ENCODE peak calls at places on chromosomes 3 and 15, in five cellular contexts. B is right atrium auricular region, Q is testis, I is tibial artery, C is pancreas. N is an unnamed sample. For H3K9me3, the result is how much of the 10 kb centered on the place peaks cover.

GRCh38 chr3:112774293-112774926 is 72.3 kb downstream of the CD200R1L start:
- DNase-seq in B (no peak), Q (no peak), I (no peak), C (no peak), N (no peak)

GRCh38 chr15:82843561-82843960 is 34.1 kb downstream of the WHAMM start:
- DNase-seq in B (no peak), Q (no peak), I (no peak), C (no peak), N (no peak)

GRCh38 chr3:128348075-128348474 is 118.6 kb downstream of the DNAJB8 start:
- DNase-seq in B (no peak), Q (no peak), I (no peak), C (no peak), N (no peak)

GRCh38 chr3:100076544-100077529 is 37.5 kb downstream of the FILIP1L start:
- DNase-seq in B (no peak), Q (no peak), I (no peak), C (no peak), N (peak)

GRCh38 chr3:28376424-28376823 is 27.8 kb upstream of the AZI2 start:
- DNase-seq in B (no peak), Q (no peak), I (no peak), C (no peak), N (no peak)

GRCh38 chr3:12993022-12993622 is 80.1 kb downstream of the IQSEC1 start:
- DNase-seq in B (no peak), Q (no peak), I (no peak), C (peak), N (no peak)

GRCh38 chr15:73683624-73684536 is at the start of gene CD276:
- DNase-seq in B (peak), Q (peak), I (peak), C (peak), N (peak)

GRCh38 chr15:92914103-92914499 is 14.0 kb downstream of the CHD2 start:
- DNase-seq in B (no peak), Q (no peak), I (no peak), C (no peak), N (no peak)

GRCh38 chr3:150063237-150063636 is 92.5 kb upstream of the PFN2 start:
- DNase-seq in B (no peak), Q (no peak), I (no peak), C (no peak), N (no peak)
- TF ChIP-seq CTCF in B (no peak), Q (no peak), I (no peak), C (no peak), N (no peak)

GRCh38 chr3:80734483-80734882 is 966.7 kb upstream of the ROBO1 start:
- DNase-seq in B (no peak), Q (no peak), I (no peak), C (no peak), N (no peak)
- H3K27ac ChIP-seq in B (no peak), Q (no peak), I (no peak), C (no peak), N (no peak)

GRCh38 chr3:20574746-20575145 is 388.7 kb upstream of the SGO1 start:
- DNase-seq in B (no peak), Q (no peak), I (no peak), C (no peak), N (no peak)

GRCh38 chr3:20573175-20573574 is 387.2 kb upstream of the SGO1 start:
- DNase-seq in B (no peak), Q (no peak), I (no peak), C (no peak), N (no peak)

GRCh38 chr3:20572473-20572872 is 386.5 kb upstream of the SGO1 start:
- DNase-seq in B (no peak), Q (no peak), I (no peak), C (no peak), N (no peak)

GRCh38 chr3:20575153-20575552 is 389.1 kb upstream of the SGO1 start:
- DNase-seq in B (no peak), Q (no peak), I (no peak), C (no peak), N (no peak)

GRCh38 chr3:20576228-20576627 is 390.2 kb upstream of the SGO1 start:
- DNase-seq in B (no peak), Q (no peak), I (no peak), C (no peak), N (no peak)
- H3K9me3 ChIP-seq in B (under half), Q (under half), I (under half), C (under half), N (under half)

DNA sequence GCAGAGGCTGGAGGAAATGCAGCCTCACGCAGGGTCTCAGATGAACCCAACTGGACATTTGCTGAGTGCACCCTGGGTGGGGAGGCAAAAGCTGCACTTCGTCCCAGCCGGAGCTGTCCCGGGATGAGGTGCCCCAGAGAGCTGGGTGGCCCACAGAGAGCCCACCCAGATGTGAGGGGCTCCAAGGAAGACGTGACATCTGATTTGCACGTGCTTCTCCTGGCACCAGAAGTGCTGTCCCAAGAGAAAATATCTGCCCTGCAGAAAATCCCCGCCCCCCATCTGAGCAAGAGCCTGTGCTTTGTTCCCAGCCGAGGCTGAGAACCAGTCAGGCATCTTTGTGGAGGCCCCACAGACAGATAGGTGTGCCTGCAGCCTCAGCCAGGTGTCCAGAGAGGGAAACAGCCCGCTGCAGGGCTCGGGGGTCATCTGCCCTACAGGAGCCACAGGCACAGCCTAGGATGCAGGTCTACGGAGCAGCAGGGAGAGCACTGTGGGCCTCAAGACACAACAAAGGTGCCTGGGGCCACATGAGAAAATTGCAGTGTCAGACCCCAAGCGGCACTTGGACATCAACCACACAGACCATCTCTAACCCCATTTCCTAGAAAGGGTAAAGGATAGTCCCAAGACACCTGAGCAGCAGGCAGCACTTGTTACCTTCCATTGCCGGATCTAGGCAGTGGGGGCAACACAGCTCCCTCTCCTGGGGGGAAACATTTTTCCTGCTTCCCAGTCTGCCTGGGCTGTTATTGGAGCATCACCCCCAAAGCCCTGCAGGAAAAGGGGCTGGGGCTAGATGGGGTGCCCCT is 5.8 kb downstream of the TMIE start:
- DNase-seq in B (no peak), Q (no peak), I (no peak), C (no peak), N (no peak)
- TF ChIP-seq CTCF in B (no peak), Q (no peak), I (no peak), C (no peak), N (peak)

DNA sequence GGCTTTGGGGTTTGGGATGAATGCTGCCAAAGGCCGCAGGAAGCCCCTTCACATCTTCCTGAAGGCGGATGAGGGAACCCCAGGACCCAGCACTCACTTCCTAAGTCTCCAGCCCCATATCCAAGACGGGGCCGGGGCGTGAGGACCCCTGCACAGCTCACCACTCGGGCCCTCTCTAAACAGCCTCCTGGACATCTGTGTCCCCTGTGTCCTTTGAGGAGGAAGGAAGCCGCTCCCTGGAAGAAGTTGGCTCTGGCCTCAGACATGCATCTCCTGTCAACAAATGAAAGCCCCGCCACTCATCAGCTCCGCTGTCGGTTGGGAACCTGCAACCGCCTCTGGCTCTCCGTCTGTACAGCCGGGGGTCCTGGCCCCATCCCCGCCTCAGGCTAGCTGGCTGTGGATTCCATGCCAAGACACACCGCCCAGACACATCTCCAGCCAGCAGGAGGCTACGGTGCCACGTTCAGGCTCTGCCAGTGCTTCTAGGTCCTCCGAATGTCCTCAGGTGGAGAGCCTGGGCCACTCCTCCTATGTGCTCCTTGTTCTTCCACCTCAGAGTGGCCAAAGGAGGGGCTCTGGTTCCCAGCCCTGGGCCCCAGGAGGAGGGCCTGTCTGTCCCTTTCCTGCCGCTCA is 140.0 kb upstream of the MEF2A start:
- DNase-seq in B (no peak), Q (no peak), I (peak), C (no peak), N (peak)
- H3K27ac ChIP-seq in B (peak), Q (no peak), I (peak), C (no peak), N (no peak)

DNA sequence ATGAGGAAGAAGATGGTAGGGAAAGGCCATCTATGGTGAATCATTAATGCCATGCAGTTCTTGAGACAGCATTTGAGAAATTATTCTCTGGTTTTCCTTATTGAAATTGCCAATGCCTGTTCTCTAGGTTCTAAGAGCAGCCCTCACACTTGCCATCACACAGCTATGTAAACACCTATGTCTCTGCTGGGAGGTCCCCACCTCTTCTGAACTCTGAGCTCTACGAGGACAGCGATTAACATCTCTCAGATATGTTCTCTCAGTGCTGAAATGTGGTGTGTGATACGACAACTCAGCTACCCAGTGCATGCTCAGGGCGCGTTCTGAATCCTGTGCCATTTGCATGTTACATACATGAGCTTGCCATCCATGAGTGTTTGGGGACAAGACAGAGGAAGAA is 131.3 kb upstream of the CTDSPL start:
- DNase-seq in B (no peak), Q (no peak), I (no peak), C (no peak), N (no peak)
- H3K9me3 ChIP-seq in B (under half), Q (under half), I (under half), C (under half), N (under half)

DNA sequence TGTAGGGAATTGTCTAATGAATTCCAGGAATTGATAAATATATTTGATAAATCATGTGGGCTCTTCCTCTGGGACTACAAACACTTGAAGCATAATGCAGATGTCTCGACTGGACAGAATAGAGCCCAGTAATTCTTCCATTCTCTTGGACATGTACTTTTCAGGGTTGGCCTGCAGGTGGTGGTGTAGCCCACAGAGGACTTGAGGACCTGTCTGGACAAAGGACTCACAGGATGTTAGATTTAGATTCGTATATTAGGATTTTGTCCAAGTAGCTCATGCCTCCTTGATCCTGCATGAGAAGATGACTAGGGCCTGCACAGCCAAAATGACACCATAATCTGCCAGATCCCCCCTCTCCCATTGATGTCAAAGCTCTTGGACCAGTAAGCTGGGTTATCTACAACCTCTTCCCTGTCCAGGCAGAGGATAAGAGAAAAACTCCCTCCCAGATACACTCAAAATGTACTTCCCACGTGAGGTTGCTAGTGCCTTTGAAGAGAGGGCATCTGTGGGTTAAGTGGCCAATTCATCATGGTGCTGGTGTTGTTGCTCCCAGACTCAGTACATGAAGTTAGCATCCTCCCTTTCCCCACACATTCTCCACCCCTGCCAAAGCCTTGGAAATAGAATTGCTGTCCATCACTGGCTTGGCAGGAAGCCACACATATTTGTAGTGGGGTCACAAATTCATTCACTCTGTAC is 88.6 kb upstream of the ZNF280D start:
- DNase-seq in B (peak), Q (peak), I (no peak), C (peak), N (peak)
- TF ChIP-seq CTCF in B (peak), Q (peak), I (peak), C (peak), N (peak)

GRCh38 chr15:74917676-74918075 is 11.0 kb upstream of the FAM219B start:
- DNase-seq in B (no peak), Q (no peak), I (no peak), C (no peak), N (no peak)

GRCh38 chr15:74908635-74909034 is 2.0 kb upstream of the FAM219B start:
- DNase-seq in B (no peak), Q (no peak), I (no peak), C (no peak), N (no peak)

GRCh38 chr15:74907277-74907870 is 723 bp upstream of the FAM219B start:
- DNase-seq in B (peak), Q (peak), I (no peak), C (no peak), N (no peak)

GRCh38 chr15:74913041-74913440 is 6.4 kb upstream of the FAM219B start:
- DNase-seq in B (no peak), Q (no peak), I (no peak), C (no peak), N (no peak)
- H3K27ac ChIP-seq in B (no peak), Q (no peak), I (no peak), C (no peak), N (no peak)

GRCh38 chr3:732326-732928 is 360.4 kb upstream of the CNTN6 start:
- DNase-seq in B (no peak), Q (no peak), I (no peak), C (no peak), N (no peak)

GRCh38 chr3:733313-733712 is 359.5 kb upstream of the CNTN6 start:
- DNase-seq in B (no peak), Q (no peak), I (no peak), C (no peak), N (no peak)
- H3K9me3 ChIP-seq in B (under half), Q (under half), I (under half), C (under half), N (under half)

DNA sequence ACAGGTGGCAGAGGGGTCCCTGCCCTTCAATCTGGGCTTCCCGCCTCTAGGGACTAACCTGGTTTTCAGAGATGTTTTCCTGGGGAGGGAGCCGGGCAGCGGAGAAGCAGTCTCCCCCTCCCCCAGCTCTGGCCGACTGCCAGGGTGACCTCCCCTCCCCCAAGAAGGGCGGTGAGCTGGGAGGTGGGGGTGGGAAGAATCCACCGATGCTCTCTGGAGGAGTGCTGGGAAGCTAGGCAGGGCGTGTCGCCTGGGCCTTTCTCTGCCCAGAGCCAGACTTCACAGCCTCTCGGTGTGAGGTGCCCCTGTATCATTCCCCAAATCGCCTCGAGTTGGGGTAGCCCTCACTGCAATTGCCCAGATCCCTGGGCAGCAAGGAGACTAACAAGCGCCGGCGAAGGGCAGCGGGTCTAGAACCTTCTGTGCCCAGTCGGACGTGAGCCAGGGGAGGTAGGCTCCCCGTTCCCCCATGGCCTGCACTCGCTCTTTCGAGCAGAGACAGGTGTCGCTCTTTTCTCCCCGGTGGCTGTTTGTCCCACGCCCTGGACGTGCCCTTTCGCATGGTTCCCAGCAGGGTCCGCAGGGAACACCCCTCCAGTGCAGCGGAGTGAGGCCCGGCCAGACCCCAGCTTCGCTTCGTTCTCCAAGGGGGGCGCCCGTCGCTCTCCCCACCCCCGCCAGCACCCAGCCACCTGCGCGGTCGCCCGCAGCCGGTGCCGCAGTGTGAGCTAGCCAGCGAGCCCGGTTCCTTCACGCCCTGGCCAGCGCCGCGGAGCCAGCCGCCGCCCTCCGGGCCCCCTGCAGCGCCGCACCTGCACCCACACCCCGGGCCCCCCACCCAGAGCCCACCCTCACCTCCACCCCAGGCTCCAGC is 1.1 kb downstream of the RAB6B start:
- DNase-seq in B (no peak), Q (no peak), I (no peak), C (peak), N (no peak)
- TF ChIP-seq CTCF in B (no peak), Q (no peak), I (no peak), C (no peak), N (peak)